ENCODE peak calls at places on chromosomes 7 and 10, in seven cellular contexts. Y is breast epithelium; E is Panc1; I is K562; C is CD8-positive, alpha-beta T cell; V is GM23248; O is neural progenitor cell. S is an unnamed sample. For H3K36me3, the result is how much of the 10 kb centered on the place peaks cover.

GRCh38 chr7:30164567-30164966 is 29.8 kb downstream of the MTURN start:
- DNase-seq in I (peak), E (peak), C (no peak), Y (no peak), O (peak), V (peak), S (peak)

GRCh38 chr10:97103682-97104081 is 82.1 kb downstream of the SLIT1 start:
- DNase-seq in I (no peak), V (no peak), C (no peak), O (no peak), E (no peak), Y (no peak), S (no peak)

GRCh38 chr7:45407730-45408406 is 166.3 kb upstream of the ADCY1 start:
- DNase-seq in V (peak), O (peak), C (no peak), E (no peak), Y (no peak), I (peak), S (no peak)

GRCh38 chr7:101870361-101871062 is 53.1 kb downstream of the CUX1 start:
- DNase-seq in O (peak), Y (no peak), E (no peak), I (peak), V (no peak), C (no peak), S (peak)

GRCh38 chr7:151233111-151233701 is 923 bp downstream of the CHPF2 start:
- DNase-seq in V (peak), Y (no peak), C (peak), E (no peak), O (no peak), I (peak), S (peak)

GRCh38 chr10:32205666-32206065 is 141.3 kb downstream of the EPC1 start:
- DNase-seq in C (no peak), E (no peak), O (no peak), I (no peak), Y (no peak), V (peak), S (no peak)

GRCh38 chr10:103102195-103102594 is 90.9 kb downstream of the NT5C2 start:
- DNase-seq in V (no peak), O (no peak), C (no peak), Y (no peak), E (no peak), I (no peak), S (no peak)

GRCh38 chr7:87984088-87984487 is 50.0 kb downstream of the ADAM22 start:
- DNase-seq in Y (no peak), E (no peak), O (no peak), V (no peak), I (no peak), C (no peak), S (no peak)

GRCh38 chr7:84714765-84715164 is 472.1 kb downstream of the SEMA3D start:
- DNase-seq in E (no peak), O (peak), Y (no peak), C (no peak), I (peak), V (no peak), S (no peak)

GRCh38 chr10:45425628-45426563 is 51.9 kb downstream of the ALOX5 start:
- DNase-seq in C (no peak), O (no peak), Y (no peak), E (no peak), V (peak), I (no peak), S (peak)

GRCh38 chr10:98748298-98748697 is 301.6 kb upstream of the HPS1 start:
- DNase-seq in C (no peak), V (peak), O (peak), E (peak), I (peak), Y (no peak), S (peak)

GRCh38 chr7:69937097-69937496 is 338.8 kb downstream of the AUTS2 start:
- DNase-seq in V (no peak), I (no peak), O (peak), Y (no peak), E (no peak), C (no peak), S (no peak)

GRCh38 chr10:94413374-94413773 is 11.0 kb downstream of the TBC1D12 start:
- DNase-seq in O (no peak), V (no peak), I (no peak), C (no peak), Y (no peak), E (no peak), S (no peak)

GRCh38 chr7:133015879-133016278 is 66.0 kb downstream of the CHCHD3 start:
- DNase-seq in E (no peak), V (no peak), C (no peak), O (no peak), I (peak), Y (no peak), S (no peak)

GRCh38 chr7:129989466-129989865 is 36.7 kb upstream of the UBE2H start:
- DNase-seq in O (no peak), C (peak), Y (no peak), V (no peak), E (no peak), I (no peak), S (peak)

GRCh38 chr10:71748671-71749191 is 24.6 kb downstream of the VSIR start:
- DNase-seq in V (no peak), C (peak), E (no peak), O (no peak), I (peak), Y (no peak), S (no peak)

GRCh38 chr7:5488286-5488878 is 64.7 kb upstream of the TNRC18 start:
- DNase-seq in I (no peak), O (no peak), E (no peak), Y (no peak), V (no peak), C (no peak), S (no peak)

GRCh38 chr7:5489991-5490536 is 66.4 kb upstream of the TNRC18 start:
- DNase-seq in O (no peak), I (no peak), V (no peak), E (no peak), C (no peak), Y (no peak), S (no peak)

GRCh38 chr7:5492249-5493020 is 68.8 kb upstream of the TNRC18 start:
- DNase-seq in E (no peak), I (peak), O (no peak), V (no peak), C (no peak), Y (no peak), S (no peak)

GRCh38 chr7:5494320-5494682 is 70.7 kb upstream of the TNRC18 start:
- DNase-seq in V (no peak), E (no peak), C (no peak), O (no peak), I (no peak), Y (no peak), S (no peak)

DNA sequence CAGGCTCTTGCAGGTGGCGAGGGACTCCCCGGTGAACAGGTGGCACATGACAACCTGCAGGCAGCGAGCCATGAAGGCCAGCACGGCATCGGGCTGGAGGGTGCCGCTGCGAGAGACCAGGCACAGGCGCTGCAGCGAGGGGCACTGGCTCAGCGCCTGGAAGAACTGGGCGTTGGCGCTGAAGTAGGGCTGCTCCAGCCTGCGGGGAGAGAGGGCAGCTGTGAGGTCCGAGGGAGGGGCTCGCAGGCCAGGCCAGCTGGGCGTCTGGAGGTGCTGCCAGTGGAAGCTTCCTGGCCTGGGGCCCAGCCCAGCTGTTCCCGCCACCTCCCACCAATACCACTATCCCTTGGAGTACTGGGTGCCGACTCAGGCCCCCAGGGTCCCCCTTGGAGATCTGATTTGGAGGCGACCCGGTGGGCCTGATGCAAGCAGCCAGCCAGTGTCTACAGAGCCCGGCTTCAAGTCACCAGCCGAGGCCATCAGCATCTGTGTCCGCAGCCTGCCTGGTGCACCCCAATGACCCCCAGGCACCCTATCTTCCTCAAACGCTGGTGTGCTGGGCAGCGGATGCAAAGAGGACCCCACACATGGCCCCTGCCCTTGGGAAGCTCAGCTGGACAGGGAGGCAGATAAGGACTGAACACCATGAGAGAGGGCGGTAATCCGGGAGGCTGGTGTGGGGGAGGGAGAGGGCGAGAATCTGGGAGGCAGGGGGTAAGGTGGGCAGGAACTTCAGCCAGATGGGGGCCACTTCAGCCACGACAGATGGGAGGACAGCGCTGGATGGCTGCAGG is 67.8 kb upstream of the TNRC18 start:
- DNase-seq in O (no peak), Y (no peak), E (no peak), I (no peak), V (no peak), C (no peak), S (no peak)
- H3K36me3 ChIP-seq in O (under half), Y (under half), E (under half), I (under half), V (under half), C (under half), S (under half)

GRCh38 chr7:67309764-67310548 is 313.3 kb downstream of the TYW1 start:
- DNase-seq in V (peak), O (no peak), E (no peak), I (no peak), C (no peak), Y (no peak), S (no peak)

DNA sequence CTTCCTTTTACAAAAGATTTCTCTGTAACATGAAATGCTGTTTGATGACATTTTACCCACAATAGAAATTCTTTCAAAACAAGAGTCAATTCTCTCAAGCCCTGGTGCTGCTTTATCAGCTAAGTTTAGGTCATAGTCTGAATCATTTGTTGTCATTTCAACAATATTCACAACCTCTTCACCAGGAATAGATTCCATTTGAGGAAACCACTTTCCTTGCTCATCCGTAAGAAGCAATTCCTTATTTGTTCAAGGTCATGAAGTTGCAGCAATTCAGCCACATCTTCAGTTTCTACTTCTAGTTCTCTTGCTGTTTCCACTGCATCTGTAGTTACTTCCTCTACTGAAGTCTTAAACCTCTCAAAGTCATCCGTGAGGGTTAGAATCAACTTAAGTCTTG is 315.3 kb downstream of the TYW1 start:
- DNase-seq in C (no peak), V (peak), I (no peak), E (no peak), O (no peak), Y (no peak), S (peak)
- H3K36me3 ChIP-seq in C (under half), V (under half), I (half or more), E (under half), O (under half), Y (under half), S (under half)

GRCh38 chr10:68982389-68982788 is 6.2 kb upstream of the KIFBP start:
- DNase-seq in E (no peak), I (no peak), V (no peak), Y (no peak), C (no peak), O (no peak), S (no peak)
- H3K36me3 ChIP-seq in E (half or more), I (half or more), V (half or more), Y (under half), C (under half), O (under half), S (under half)

GRCh38 chr7:127711872-127712271 is 59.9 kb downstream of the SND1 start:
- DNase-seq in I (no peak), C (no peak), O (no peak), E (no peak), V (no peak), Y (no peak), S (no peak)
- H3K36me3 ChIP-seq in I (half or more), C (under half), O (under half), E (under half), V (under half), Y (under half), S (under half)

DNA sequence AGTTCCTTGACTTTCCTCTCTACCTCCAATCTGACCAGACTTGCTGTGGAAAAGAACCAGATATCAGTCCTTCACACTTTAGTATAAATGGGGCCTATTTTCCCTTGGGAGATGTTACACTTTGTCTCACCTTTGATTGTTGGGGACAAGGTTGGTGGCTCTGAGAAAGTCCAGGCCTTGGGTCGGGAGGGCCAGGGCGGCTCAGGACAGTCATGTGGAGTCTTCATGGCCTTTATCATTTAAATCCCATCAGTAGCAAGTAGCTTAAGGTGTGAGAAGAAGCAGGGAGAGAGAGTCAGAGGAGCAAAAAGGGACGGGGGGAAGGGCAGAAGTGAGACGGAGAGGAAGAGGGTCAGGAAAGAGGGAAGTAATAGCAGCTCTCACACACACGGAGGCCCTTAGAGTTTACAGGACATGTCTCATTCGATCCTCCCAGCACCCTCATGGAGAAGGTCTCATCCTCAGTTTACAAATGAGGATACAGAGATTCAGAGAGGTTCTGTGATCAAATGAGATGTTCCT is 40.5 kb downstream of the TBATA start:
- DNase-seq in V (no peak), C (no peak), I (peak), Y (no peak), E (no peak), O (no peak), S (no peak)
- H3K36me3 ChIP-seq in V (under half), C (under half), I (half or more), Y (under half), E (under half), O (under half), S (under half)

DNA sequence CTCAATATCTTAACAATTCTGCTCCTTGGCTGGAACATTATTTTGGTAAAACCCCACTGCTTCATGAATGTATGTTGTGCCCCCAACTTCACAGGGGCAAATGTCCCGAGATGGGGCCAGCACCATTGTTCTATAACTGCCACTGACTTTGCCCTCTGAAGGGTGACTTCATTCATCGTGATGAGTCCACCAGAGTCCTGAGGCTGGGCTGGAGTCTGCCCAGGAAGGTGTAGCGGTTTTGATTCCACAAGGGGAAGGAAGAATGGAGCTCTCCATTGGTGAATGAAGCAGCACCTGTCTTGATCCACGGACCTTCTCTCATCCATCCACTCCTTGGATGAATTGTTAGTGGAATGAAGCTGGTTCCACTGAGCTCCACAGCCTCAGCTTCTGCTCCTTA is 18.4 kb downstream of the AKR1B1 start:
- DNase-seq in O (no peak), Y (no peak), I (no peak), E (no peak), V (no peak), C (no peak), S (no peak)
- H3K36me3 ChIP-seq in O (under half), Y (under half), I (under half), E (under half), V (under half), C (under half), S (under half)

GRCh38 chr10:79268100-79268670 is 79.1 kb upstream of the PPIF start:
- DNase-seq in I (no peak), V (peak), C (no peak), Y (no peak), E (no peak), O (no peak), S (peak)

GRCh38 chr10:79269443-79269842 is 77.8 kb upstream of the PPIF start:
- DNase-seq in I (no peak), O (peak), E (no peak), V (no peak), Y (no peak), C (no peak), S (no peak)

GRCh38 chr10:79270471-79271246 is 76.6 kb upstream of the PPIF start:
- DNase-seq in O (no peak), V (no peak), E (no peak), I (peak), Y (no peak), C (no peak), S (no peak)

GRCh38 chr10:79268717-79269116 is 78.6 kb upstream of the PPIF start:
- DNase-seq in C (no peak), O (no peak), I (no peak), Y (no peak), V (peak), E (no peak), S (peak)

GRCh38 chr10:79269969-79270368 is 77.3 kb upstream of the PPIF start:
- DNase-seq in V (no peak), E (no peak), C (no peak), I (no peak), Y (no peak), O (no peak), S (peak)
- H3K36me3 ChIP-seq in V (under half), E (under half), C (under half), I (under half), Y (under half), O (under half), S (under half)

DNA sequence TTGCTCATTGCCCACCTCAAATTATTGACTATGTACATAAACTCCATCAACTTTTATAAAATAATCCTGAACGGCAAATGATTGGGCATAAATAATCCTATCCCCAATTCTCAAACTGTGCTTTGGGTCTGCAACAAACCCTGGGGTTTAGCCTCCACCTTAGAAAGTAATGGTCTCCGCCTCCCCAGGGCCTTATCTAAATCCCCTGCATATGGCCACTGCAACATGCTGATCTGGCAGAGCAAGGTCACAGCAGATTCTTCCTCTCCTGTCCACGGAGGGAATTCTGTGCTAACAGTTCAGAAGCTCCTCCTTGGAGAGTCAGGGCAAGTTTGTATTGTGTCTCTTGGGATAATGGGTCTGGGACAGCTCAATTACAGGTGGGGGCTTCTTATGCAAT is 18.4 kb downstream of the FXYD4 start:
- DNase-seq in V (peak), Y (no peak), O (no peak), E (no peak), I (peak), C (no peak), S (no peak)
- H3K36me3 ChIP-seq in V (half or more), Y (under half), O (under half), E (half or more), I (half or more), C (under half), S (under half)

S was measured in bronchial epithelial cell.